ENCODE peak calls at places on chromosomes 2 and 18, in five cellular contexts. R, Z, C, Q and T are unnamed samples.

GRCh38 chr2:42171396-42171971 is 2.3 kb downstream of the EML4 start:
- DNase-seq in R (no peak), Z (no peak), C (peak; percentile 30), Q (no peak), T (no peak)

GRCh38 chr2:202950592-202950991 is 38.5 kb downstream of the CARF start:
- DNase-seq in R (no peak), Z (peak; percentile 33), C (no peak), Q (no peak), T (no peak)

GRCh38 chr18:61842146-61842545 is 50.7 kb downstream of the RNF152 start:
- DNase-seq in R (no peak), Z (no peak), C (no peak), Q (no peak), T (no peak)

GRCh38 chr18:58324824-58325520 is 280.9 kb downstream of the NEDD4L start:
- DNase-seq in R (no peak), Z (no peak), C (no peak), Q (no peak), T (no peak)

GRCh38 chr2:35082072-35082471 is 1273.5 kb upstream of the CRIM1 start:
- DNase-seq in R (no peak), Z (no peak), C (peak; percentile 41), Q (no peak), T (no peak)

GRCh38 chr2:188511346-188511745 is 219.7 kb downstream of the GULP1 start:
- DNase-seq in R (no peak), Z (no peak), C (no peak), Q (no peak), T (no peak)

GRCh38 chr18:2410688-2411087 is 160.6 kb downstream of the METTL4 start:
- DNase-seq in R (no peak), Z (no peak), C (no peak), Q (no peak), T (no peak)

GRCh38 chr2:113692698-113693428 is 63.6 kb downstream of the SLC35F5 start:
- DNase-seq in R (no peak), Z (no peak), C (no peak), Q (no peak), T (no peak)

GRCh38 chr2:135762530-135762929 is 20.9 kb downstream of the UBXN4 start:
- DNase-seq in R (no peak), Z (no peak), C (no peak), Q (no peak), T (no peak)

GRCh38 chr18:11767935-11768334 is 78.9 kb downstream of the GNAL start:
- DNase-seq in R (no peak), Z (no peak), C (no peak), Q (no peak), T (no peak)

GRCh38 chr18:63177822-63178525 is 141.6 kb downstream of the BCL2 start:
- DNase-seq in R (peak; percentile 82), Z (no peak), C (no peak), Q (peak; percentile 89), T (no peak)

GRCh38 chr2:205337307-205337706 is 345.0 kb upstream of the NRP2 start:
- DNase-seq in R (no peak), Z (no peak), C (no peak), Q (no peak), T (no peak)

GRCh38 chr2:171287036-171287435 is 126.3 kb upstream of the TLK1 start:
- DNase-seq in R (no peak), Z (no peak), C (no peak), Q (no peak), T (no peak)

GRCh38 chr2:163345795-163346573 is 389.8 kb downstream of the FIGN start:
- DNase-seq in R (no peak), Z (peak; percentile 10), C (peak; percentile 81), Q (no peak), T (no peak)

GRCh38 chr2:121149384-121149783 is 135.6 kb downstream of the TFCP2L1 start:
- DNase-seq in R (no peak), Z (no peak), C (no peak), Q (no peak), T (no peak)

GRCh38 chr2:71592181-71592711 is 138.9 kb downstream of the DYSF start:
- DNase-seq in R (no peak), Z (no peak), C (no peak), Q (no peak), T (no peak)

GRCh38 chr2:21658907-21659306 is 535.1 kb downstream of the TDRD15 start:
- DNase-seq in R (no peak), Z (no peak), C (no peak), Q (no peak), T (no peak)

GRCh38 chr18:50051288-50051687 is 143.7 kb downstream of the MYO5B start:
- DNase-seq in R (no peak), Z (peak; percentile 7), C (peak; percentile 49), Q (no peak), T (no peak)

GRCh38 chr2:47056875-47057731 is 98.0 kb downstream of the STPG4 start:
- DNase-seq in R (peak; percentile 49), Z (no peak), C (no peak), Q (peak; percentile 86), T (no peak)
- H3K27ac ChIP-seq in R (peak overlapping the region; percentile 88), Z (no peak overlapping the region), C (no peak overlapping the region), Q (peak overlapping the region; percentile 89), T (peak overlapping the region; percentile 90)

GRCh38 chr2:46719499-46719898 is 196.1 kb downstream of the MCFD2 start:
- DNase-seq in R (no peak), Z (no peak), C (no peak), Q (no peak), T (no peak)

GRCh38 chr2:46716806-46717732 is 198.5 kb downstream of the MCFD2 start:
- DNase-seq in R (no peak), Z (no peak), C (no peak), Q (no peak), T (no peak)

GRCh38 chr2:46717733-46718121 is 197.9 kb downstream of the MCFD2 start:
- DNase-seq in R (no peak), Z (no peak), C (peak; percentile 36), Q (no peak), T (no peak)

GRCh38 chr2:46720592-46721185 is 194.9 kb downstream of the MCFD2 start:
- DNase-seq in R (no peak), Z (no peak), C (no peak), Q (no peak), T (no peak)

DNA sequence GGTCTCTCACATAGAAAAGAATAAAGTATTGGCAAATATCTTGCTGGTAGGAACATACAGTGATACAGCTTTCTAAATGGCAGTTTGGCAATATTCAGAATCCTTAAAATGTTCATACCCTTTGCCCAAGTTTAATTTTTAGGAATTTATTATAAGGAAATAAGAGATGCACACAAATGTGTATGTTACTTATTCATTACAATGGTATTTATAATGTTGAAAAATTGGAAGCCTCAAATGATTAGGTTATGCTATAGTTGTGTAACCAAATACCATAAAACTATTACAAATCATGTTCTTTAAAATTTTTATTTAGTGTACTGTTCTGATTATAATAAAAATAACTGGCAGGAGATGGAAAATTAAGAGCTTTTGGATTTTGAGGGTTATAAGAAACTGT is 196.8 kb downstream of the MCFD2 start:
- DNase-seq in R (no peak), Z (no peak), C (no peak), Q (no peak), T (no peak)
- TF ChIP-seq POLR2AphosphoS5 in R (no peak), Z (no peak), C (no peak), Q (no peak), T (no peak)

GRCh38 chr2:233250985-233251305 is 528 bp upstream of the ATG16L1 start:
- DNase-seq in R (no peak), Z (no peak), C (no peak), Q (no peak), T (no peak)
- H3K4me1 ChIP-seq in R (peaks cover 41% of the 10 kb centered on the region), Z (no peaks in the 10 kb centered on the region), C (peaks cover 4% of the 10 kb centered on the region), Q (peaks cover 28% of the 10 kb centered on the region), T (peaks cover 33% of the 10 kb centered on the region)

GRCh38 chr2:33302348-33302747 is 174.1 kb upstream of the RASGRP3 start:
- DNase-seq in R (no peak), Z (no peak), C (no peak), Q (no peak), T (no peak)
- H3K27ac ChIP-seq in R (no peak overlapping the region), Z (no peak overlapping the region), C (no peak overlapping the region), Q (no peak overlapping the region), T (no peak overlapping the region)

GRCh38 chr2:85713836-85714235 is 19.7 kb downstream of the GNLY start:
- DNase-seq in R (no peak), Z (no peak), C (no peak), Q (no peak), T (no peak)
- TF ChIP-seq POLR2AphosphoS5 in R (no peak), Z (no peak), C (no peak), Q (no peak), T (no peak)

GRCh38 chr2:37228788-37229187 is 2.6 kb downstream of the CEBPZ start:
- DNase-seq in R (no peak), Z (no peak), C (no peak), Q (no peak), T (no peak)
- H3K4me1 ChIP-seq in R (peaks cover 39% of the 10 kb centered on the region), Z (peaks cover 7% of the 10 kb centered on the region), C (peaks cover 68% of the 10 kb centered on the region), Q (peaks cover 49% of the 10 kb centered on the region), T (peaks cover 55% of the 10 kb centered on the region)

DNA sequence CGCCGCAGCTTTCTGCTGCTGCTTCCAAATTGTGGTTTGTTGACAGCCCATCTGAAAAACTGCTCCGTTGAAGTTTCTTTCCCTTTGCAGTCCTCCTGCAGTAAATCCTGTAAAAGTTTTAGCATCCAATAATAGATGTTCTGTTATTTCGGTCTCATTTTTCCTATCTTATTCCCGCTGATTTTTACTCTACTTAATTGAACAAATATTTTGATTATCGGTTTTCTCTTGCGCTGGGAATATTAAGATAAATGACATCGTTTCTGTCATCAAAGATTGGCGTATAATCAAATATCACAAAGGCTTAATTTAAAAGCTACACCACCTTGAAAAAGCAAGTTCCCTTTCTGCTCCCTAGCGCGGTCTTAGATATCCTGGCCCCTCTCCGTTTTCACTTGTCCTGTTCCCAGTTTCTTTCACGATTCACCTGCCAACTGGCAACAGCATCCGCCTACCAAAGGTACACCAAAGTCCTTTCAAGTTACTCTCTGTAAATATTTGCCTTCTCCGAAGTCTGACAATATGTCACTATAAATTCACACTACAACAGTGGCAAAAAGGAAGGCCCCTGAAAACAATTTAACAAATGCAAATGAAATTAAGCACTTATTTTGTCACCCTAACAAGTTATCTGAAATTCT is 1.0 kb upstream of the STRN start:
- DNase-seq in R (peak; percentile 52), Z (no peak), C (no peak), Q (no peak), T (no peak)
- H3K27ac ChIP-seq in R (peak overlapping the region; percentile 99), Z (peak overlapping the region; percentile 96), C (peak overlapping the region; percentile 22), Q (peak overlapping the region; percentile 82), T (peak overlapping the region; percentile 89)

GRCh38 chr2:178331474-178332431 is 119.2 kb downstream of the PRKRA start:
- DNase-seq in R (no peak), Z (no peak), C (no peak), Q (no peak), T (no peak)
- TF ChIP-seq POLR2AphosphoS5 in R (no peak), Z (no peak), C (no peak), Q (no peak), T (no peak)